ENCODE peak calls at places on chromosome 3, in eight cellular contexts. T is GM12865, J is fibroblast of lung, A is esophagus muscularis mucosa, P is stomach, K is spleen, I is AG09309, H is IMR-90. Y is an unnamed sample.

GRCh38 chr3:126127452-126127851 is 43.5 kb upstream of the SLC41A3 start:
- DNase-seq in H (no peak), A (peak; percentile 81), T (no peak), J (no peak), K (peak; percentile 56), I (no peak), P (peak; percentile 9), Y (no peak)

GRCh38 chr3:122353215-122353614 is 28.2 kb downstream of the CSTA start:
- DNase-seq in A (no peak), K (no peak), I (no peak), J (no peak), H (no peak), T (no peak), P (no peak), Y (no peak)

GRCh38 chr3:170740726-170741591 is 129.0 kb downstream of the RPL22L1 start:
- DNase-seq in H (peak; percentile 72), J (peak; percentile 82), A (no peak), I (peak; percentile 95), T (no peak), K (no peak), P (no peak), Y (no peak)

GRCh38 chr3:72630614-72631344 is 217.5 kb downstream of the SHQ1 start:
- DNase-seq in H (no peak), P (no peak), J (no peak), A (no peak), K (no peak), T (no peak), I (no peak), Y (no peak)

GRCh38 chr3:119239421-119239820 is 1.3 kb downstream of the B4GALT4 start:
- DNase-seq in H (no peak), I (no peak), P (no peak), K (no peak), J (no peak), T (no peak), A (no peak), Y (no peak)

GRCh38 chr3:127639173-127640030 is 10.4 kb downstream of the PODXL2 start:
- DNase-seq in H (peak; percentile 47), J (peak; percentile 33), I (no peak), A (no peak), T (no peak), K (no peak), P (no peak), Y (no peak)

GRCh38 chr3:53092216-53092615 is 38.0 kb downstream of the RFT1 start:
- DNase-seq in J (no peak), I (no peak), H (no peak), A (no peak), T (no peak), K (peak; percentile 54), P (no peak), Y (no peak)

GRCh38 chr3:120450914-120451669 is at the start of gene FSTL1:
- DNase-seq in J (peak; percentile 83), K (peak; percentile 75), I (no peak), T (no peak), H (peak; percentile 70), P (no peak), A (no peak), Y (no peak)

DNA sequence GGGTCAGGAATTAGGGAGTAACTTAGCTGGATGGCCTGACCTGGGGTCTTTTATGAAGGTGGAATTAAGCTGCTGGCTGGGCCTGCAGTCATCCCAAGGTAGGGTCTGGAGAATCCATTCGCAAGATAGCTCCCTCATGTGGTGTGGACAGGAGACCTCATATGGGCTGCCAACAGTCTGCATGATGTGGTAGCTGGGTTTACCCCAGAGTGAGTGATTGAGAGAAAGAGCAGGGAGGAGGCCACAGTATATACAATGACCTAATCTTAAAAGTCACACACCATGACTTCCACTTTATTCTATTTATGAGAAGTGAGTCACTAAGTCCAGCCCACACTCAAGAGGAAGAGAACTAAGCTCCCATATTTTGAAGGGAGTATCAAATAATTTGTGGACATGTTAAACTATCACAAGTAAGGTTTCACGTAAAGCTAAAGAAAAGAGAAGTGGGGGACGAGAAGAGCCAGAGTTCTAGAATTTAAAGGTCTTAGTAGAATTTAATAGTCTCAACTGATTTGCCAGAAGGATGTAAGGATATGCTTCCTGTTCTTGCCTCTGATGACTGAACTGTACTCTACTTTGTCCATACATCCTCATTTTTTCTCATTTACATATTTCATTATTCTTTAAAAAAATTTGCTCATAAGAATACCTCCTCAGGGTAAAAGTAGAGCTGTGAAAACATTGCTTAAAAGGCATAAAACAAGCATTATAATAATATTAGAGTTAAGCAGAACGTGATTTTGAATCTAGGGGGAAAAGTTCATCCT is 184.4 kb downstream of the PEX5L start:
- DNase-seq in T (peak; percentile 33), H (peak; percentile 92), I (peak; percentile 17), K (no peak), P (no peak), A (no peak), J (peak; percentile 80), Y (peak; percentile 3)
- TF ChIP-seq CTCF in T (no peak), H (peak; percentile 42), I (no peak), K (no peak), P (no peak), A (no peak), J (peak; percentile 30), Y (no peak)

GRCh38 chr3:123883656-123884257 is 375 bp downstream of the MYLK start:
- DNase-seq in I (no peak), J (peak; percentile 27), A (peak; percentile 85), P (no peak), H (no peak), T (no peak), K (no peak), Y (no peak)
- H3K4me3 ChIP-seq in I (peak overlapping the region; percentile 89), J (peak overlapping the region; percentile 88), A (peak overlapping the region; percentile 64), P (peak overlapping the region; percentile 49), H (peak overlapping the region; percentile 63), T (no peak overlapping the region), K (peak overlapping the region; percentile 38), Y (no peak overlapping the region)

GRCh38 chr3:174330303-174330702 is 528.8 kb upstream of the NAALADL2 start:
- DNase-seq in I (peak; percentile 81), K (no peak), H (peak; percentile 85), P (no peak), A (no peak), J (peak; percentile 95), T (no peak), Y (no peak)
- TF ChIP-seq CTCF in I (no peak), K (no peak), H (no peak), P (no peak), A (no peak), J (no peak), T (no peak), Y (no peak)

GRCh38 chr3:55483196-55484095 is 3.7 kb downstream of the WNT5A start:
- DNase-seq in P (no peak), I (no peak), H (no peak), A (no peak), K (no peak), T (no peak), J (no peak), Y (no peak)
- H3K4me3 ChIP-seq in P (peak overlapping the region; percentile 34), I (peak overlapping the region; percentile 68), H (peak overlapping the region; percentile 89), A (peak overlapping the region; percentile 54), K (no peak overlapping the region), T (no peak overlapping the region), J (peak overlapping the region; percentile 59), Y (peak overlapping the region; percentile 40)

Y was measured in GM12864.